ENCODE peak calls at places on chromosomes 3 and 15, in eight cellular contexts. One of them, this sample, is unnamed.

GRCh38 chr3:57559526-57559925 is 3.5 kb downstream of the PDE12 start:
- DNase-seq in kidney tubule cell: peak; percentile 12
- DNase-seq in pancreas: no peak
- DNase-seq in ovary: no peak
- DNase-seq in fibroblast of lung: peak; percentile 56
- DNase-seq in stimulated activated CD8-positive, alpha-beta memory T cell treated with anti-CD3 and anti-CD28 coated beads, Interleukin-15, amount 100 ng/mL, for 1 hour: no peak
- DNase-seq in mucosa of gallbladder: no peak
- DNase-seq in GM20000: no peak
- DNase-seq in this sample: no peak

GRCh38 chr15:33243393-33243792 is 48.9 kb upstream of the FMN1 start:
- DNase-seq in kidney tubule cell: peak; percentile 93
- DNase-seq in pancreas: no peak
- DNase-seq in ovary: no peak
- DNase-seq in fibroblast of lung: peak; percentile 51
- DNase-seq in stimulated activated CD8-positive, alpha-beta memory T cell treated with anti-CD3 and anti-CD28 coated beads, Interleukin-15, amount 100 ng/mL, for 1 hour: no peak
- DNase-seq in mucosa of gallbladder: no peak
- DNase-seq in GM20000: no peak
- DNase-seq in this sample: no peak

GRCh38 chr3:177665122-177665808 is 468.0 kb upstream of the TBL1XR1 start:
- DNase-seq in kidney tubule cell: no peak
- DNase-seq in pancreas: no peak
- DNase-seq in ovary: no peak
- DNase-seq in fibroblast of lung: peak; percentile 77
- DNase-seq in stimulated activated CD8-positive, alpha-beta memory T cell treated with anti-CD3 and anti-CD28 coated beads, Interleukin-15, amount 100 ng/mL, for 1 hour: no peak
- DNase-seq in mucosa of gallbladder: no peak
- DNase-seq in GM20000: no peak
- DNase-seq in this sample: no peak

GRCh38 chr3:79361748-79362378 is 405.9 kb downstream of the ROBO1 start:
- DNase-seq in kidney tubule cell: peak; percentile 42
- DNase-seq in pancreas: no peak
- DNase-seq in ovary: no peak
- DNase-seq in fibroblast of lung: peak; percentile 37
- DNase-seq in stimulated activated CD8-positive, alpha-beta memory T cell treated with anti-CD3 and anti-CD28 coated beads, Interleukin-15, amount 100 ng/mL, for 1 hour: no peak
- DNase-seq in mucosa of gallbladder: no peak
- DNase-seq in GM20000: peak; percentile 4
- DNase-seq in this sample: no peak

GRCh38 chr15:31136612-31137328 is 35.2 kb upstream of the TRPM1 start:
- DNase-seq in kidney tubule cell: no peak
- DNase-seq in pancreas: no peak
- DNase-seq in ovary: no peak
- DNase-seq in fibroblast of lung: no peak
- DNase-seq in stimulated activated CD8-positive, alpha-beta memory T cell treated with anti-CD3 and anti-CD28 coated beads, Interleukin-15, amount 100 ng/mL, for 1 hour: no peak
- DNase-seq in mucosa of gallbladder: no peak
- DNase-seq in GM20000: no peak
- DNase-seq in this sample: no peak

GRCh38 chr3:110664148-110664547 is 407.5 kb upstream of the NECTIN3 start:
- DNase-seq in kidney tubule cell: peak; percentile 46
- DNase-seq in pancreas: no peak
- DNase-seq in ovary: no peak
- DNase-seq in fibroblast of lung: peak; percentile 39
- DNase-seq in stimulated activated CD8-positive, alpha-beta memory T cell treated with anti-CD3 and anti-CD28 coated beads, Interleukin-15, amount 100 ng/mL, for 1 hour: no peak
- DNase-seq in mucosa of gallbladder: no peak
- DNase-seq in GM20000: no peak
- DNase-seq in this sample: no peak

GRCh38 chr15:29102911-29103824 is 166.5 kb downstream of the NSMCE3 start:
- DNase-seq in kidney tubule cell: no peak
- DNase-seq in pancreas: peak; percentile 59
- DNase-seq in ovary: no peak
- DNase-seq in fibroblast of lung: no peak
- DNase-seq in stimulated activated CD8-positive, alpha-beta memory T cell treated with anti-CD3 and anti-CD28 coated beads, Interleukin-15, amount 100 ng/mL, for 1 hour: no peak
- DNase-seq in mucosa of gallbladder: no peak
- DNase-seq in GM20000: no peak
- DNase-seq in this sample: no peak

GRCh38 chr3:16177962-16178627 is 3.6 kb downstream of the GALNT15 start:
- DNase-seq in kidney tubule cell: peak; percentile 82
- DNase-seq in pancreas: peak; percentile 92
- DNase-seq in ovary: peak; percentile 91
- DNase-seq in fibroblast of lung: peak; percentile 90
- DNase-seq in stimulated activated CD8-positive, alpha-beta memory T cell treated with anti-CD3 and anti-CD28 coated beads, Interleukin-15, amount 100 ng/mL, for 1 hour: peak; percentile 26
- DNase-seq in mucosa of gallbladder: peak; percentile 79
- DNase-seq in GM20000: peak; percentile 78
- DNase-seq in this sample: peak; percentile 36

GRCh38 chr15:42104095-42104891 is 9.9 kb upstream of the PLA2G4D start:
- DNase-seq in kidney tubule cell: no peak
- DNase-seq in pancreas: no peak
- DNase-seq in ovary: no peak
- DNase-seq in fibroblast of lung: no peak
- DNase-seq in stimulated activated CD8-positive, alpha-beta memory T cell treated with anti-CD3 and anti-CD28 coated beads, Interleukin-15, amount 100 ng/mL, for 1 hour: no peak
- DNase-seq in mucosa of gallbladder: no peak
- DNase-seq in GM20000: no peak
- DNase-seq in this sample: no peak

GRCh38 chr3:163863146-163863545 is 1215.2 kb downstream of the SI start:
- DNase-seq in kidney tubule cell: no peak
- DNase-seq in pancreas: no peak
- DNase-seq in ovary: no peak
- DNase-seq in fibroblast of lung: no peak
- DNase-seq in stimulated activated CD8-positive, alpha-beta memory T cell treated with anti-CD3 and anti-CD28 coated beads, Interleukin-15, amount 100 ng/mL, for 1 hour: no peak
- DNase-seq in mucosa of gallbladder: no peak
- DNase-seq in GM20000: no peak
- DNase-seq in this sample: no peak

GRCh38 chr15:64825081-64825430 is 391 bp downstream of the PIF1 start:
- DNase-seq in kidney tubule cell: no peak
- DNase-seq in pancreas: no peak
- DNase-seq in ovary: no peak
- DNase-seq in fibroblast of lung: peak; percentile 20
- DNase-seq in stimulated activated CD8-positive, alpha-beta memory T cell treated with anti-CD3 and anti-CD28 coated beads, Interleukin-15, amount 100 ng/mL, for 1 hour: no peak
- DNase-seq in mucosa of gallbladder: no peak
- DNase-seq in GM20000: no peak
- DNase-seq in this sample: no peak

GRCh38 chr15:29925227-29926082 is 103.2 kb upstream of the TJP1 start:
- DNase-seq in kidney tubule cell: peak; percentile 97
- DNase-seq in pancreas: peak; percentile 70
- DNase-seq in ovary: peak; percentile 46
- DNase-seq in fibroblast of lung: peak; percentile 79
- DNase-seq in stimulated activated CD8-positive, alpha-beta memory T cell treated with anti-CD3 and anti-CD28 coated beads, Interleukin-15, amount 100 ng/mL, for 1 hour: no peak
- DNase-seq in mucosa of gallbladder: peak; percentile 23
- DNase-seq in GM20000: peak; percentile 9
- DNase-seq in this sample: no peak

GRCh38 chr3:137121704-137122314 is 164.0 kb downstream of the IL20RB start:
- DNase-seq in kidney tubule cell: peak; percentile 51
- DNase-seq in pancreas: no peak
- DNase-seq in ovary: no peak
- DNase-seq in fibroblast of lung: peak; percentile 30
- DNase-seq in stimulated activated CD8-positive, alpha-beta memory T cell treated with anti-CD3 and anti-CD28 coated beads, Interleukin-15, amount 100 ng/mL, for 1 hour: no peak
- DNase-seq in mucosa of gallbladder: peak; percentile 20
- DNase-seq in GM20000: peak; percentile 36
- DNase-seq in this sample: no peak

GRCh38 chr3:13608969-13609725 is 60.2 kb downstream of the FBLN2 start:
- DNase-seq in kidney tubule cell: no peak
- DNase-seq in pancreas: no peak
- DNase-seq in ovary: no peak
- DNase-seq in fibroblast of lung: no peak
- DNase-seq in stimulated activated CD8-positive, alpha-beta memory T cell treated with anti-CD3 and anti-CD28 coated beads, Interleukin-15, amount 100 ng/mL, for 1 hour: no peak
- DNase-seq in mucosa of gallbladder: no peak
- DNase-seq in GM20000: no peak
- DNase-seq in this sample: no peak

GRCh38 chr3:56702487-56703315 is 19.6 kb upstream of the TASOR start:
- DNase-seq in kidney tubule cell: peak; percentile 74
- DNase-seq in pancreas: no peak
- DNase-seq in ovary: no peak
- DNase-seq in fibroblast of lung: peak; percentile 63
- DNase-seq in stimulated activated CD8-positive, alpha-beta memory T cell treated with anti-CD3 and anti-CD28 coated beads, Interleukin-15, amount 100 ng/mL, for 1 hour: peak; percentile 33
- DNase-seq in mucosa of gallbladder: peak; percentile 70
- DNase-seq in GM20000: peak; percentile 54
- DNase-seq in this sample: no peak

GRCh38 chr3:15892828-15893227 is 95.0 kb upstream of the ANKRD28 start:
- DNase-seq in kidney tubule cell: peak; percentile 93
- DNase-seq in pancreas: no peak
- DNase-seq in ovary: no peak
- DNase-seq in fibroblast of lung: peak; percentile 84
- DNase-seq in stimulated activated CD8-positive, alpha-beta memory T cell treated with anti-CD3 and anti-CD28 coated beads, Interleukin-15, amount 100 ng/mL, for 1 hour: no peak
- DNase-seq in mucosa of gallbladder: no peak
- DNase-seq in GM20000: no peak
- DNase-seq in this sample: no peak